ENCODE peak calls at places on chromosomes 1 and 21, in nine cellular contexts. F is prostate gland, T is HS-5, R is A172, S is left cardiac atrium, J is epithelial cell of esophagus, U is sigmoid colon, E is nephron progenitor cell, P is amniotic epithelial cell. K is an unnamed sample.

GRCh38 chr1:157155658-157156057 is 17.5 kb upstream of the ETV3 start:
- DNase-seq in P (no peak), U (no peak), S (no peak), E (peak), F (no peak), R (no peak), T (no peak), J (no peak), K (no peak)

GRCh38 chr1:118978914-118979701 is 9.0 kb downstream of the TBX15 start:
- DNase-seq in J (no peak), U (no peak), F (no peak), R (no peak), E (no peak), P (no peak), T (no peak), S (no peak), K (no peak)

GRCh38 chr21:42665026-42665425 is 11.6 kb downstream of the PDE9A start:
- DNase-seq in E (no peak), F (no peak), J (no peak), P (peak), S (no peak), T (no peak), U (peak), R (peak), K (no peak)

GRCh38 chr21:31371715-31372114 is 27.7 kb upstream of the TIAM1 start:
- DNase-seq in F (no peak), P (no peak), S (no peak), R (no peak), J (no peak), U (no peak), E (no peak), T (no peak), K (no peak)

GRCh38 chr1:181992072-181992471 is 69.4 kb downstream of the ZNF648 start:
- DNase-seq in F (no peak), E (no peak), R (no peak), J (no peak), T (no peak), U (no peak), S (no peak), P (no peak), K (no peak)

GRCh38 chr1:210525759-210526158 is 197.1 kb downstream of the HHAT start:
- DNase-seq in R (no peak), P (peak), S (no peak), U (no peak), E (no peak), F (no peak), J (no peak), T (no peak), K (no peak)

GRCh38 chr1:226041419-226041818 is 21.1 kb upstream of the H3-3A start:
- DNase-seq in S (no peak), P (no peak), U (no peak), T (no peak), F (no peak), E (no peak), R (no peak), J (no peak), K (no peak)

GRCh38 chr1:115697619-115698018 is 55.8 kb downstream of the VANGL1 start:
- DNase-seq in T (no peak), P (no peak), U (no peak), F (no peak), J (no peak), E (no peak), S (no peak), R (no peak), K (no peak)

GRCh38 chr1:111656093-111657017 is 36.8 kb downstream of the RAP1A start:
- DNase-seq in T (peak), E (peak), F (peak), U (no peak), R (peak), S (no peak), J (peak), P (peak), K (peak)

GRCh38 chr21:41611966-41612606 is 104.1 kb upstream of the TMPRSS2 start:
- DNase-seq in P (peak), R (peak), F (peak), S (no peak), U (peak), J (peak), E (no peak), T (no peak), K (no peak)

GRCh38 chr21:39874759-39875158 is 7.5 kb downstream of the PCP4 start:
- DNase-seq in F (no peak), P (no peak), J (no peak), T (no peak), R (no peak), U (no peak), S (no peak), E (no peak), K (no peak)

GRCh38 chr1:2300004-2300771 is 72.1 kb downstream of the SKI start:
- DNase-seq in F (no peak), U (no peak), J (no peak), S (no peak), P (no peak), E (no peak), T (no peak), R (no peak), K (no peak)

GRCh38 chr1:155698382-155699038 is 9.6 kb downstream of the DAP3 start:
- DNase-seq in E (no peak), U (no peak), P (peak), S (no peak), J (peak), T (peak), F (no peak), R (peak), K (no peak)

GRCh38 chr1:212701910-212702309 is 2.3 kb upstream of the BATF3 start:
- DNase-seq in S (no peak), U (no peak), E (no peak), J (no peak), R (no peak), T (no peak), F (no peak), P (peak), K (no peak)

GRCh38 chr1:216310776-216311175 is 112.5 kb downstream of the USH2A start:
- DNase-seq in T (no peak), R (peak), S (no peak), P (peak), U (no peak), E (peak), J (peak), F (no peak), K (no peak)

GRCh38 chr1:29323636-29324035 is 87.3 kb downstream of the PTPRU start:
- DNase-seq in S (no peak), U (no peak), J (no peak), T (no peak), F (no peak), P (no peak), E (no peak), R (no peak), K (no peak)

GRCh38 chr21:32544697-32545096 is 40.6 kb downstream of the TCP10L start:
- DNase-seq in T (no peak), J (no peak), F (no peak), P (no peak), U (no peak), R (no peak), S (no peak), E (no peak), K (no peak)

GRCh38 chr21:27372381-27372780 is 405.5 kb upstream of the ADAMTS5 start:
- DNase-seq in E (no peak), J (no peak), S (no peak), U (no peak), P (peak), F (no peak), R (no peak), T (no peak), K (no peak)

GRCh38 chr1:200558866-200559459 is 61.6 kb downstream of the KIF14 start:
- DNase-seq in E (no peak), S (no peak), P (peak), F (no peak), U (no peak), T (peak), R (peak), J (peak), K (peak)

GRCh38 chr1:1000357-1001056 is 610 bp upstream of the HES4 start:
- DNase-seq in R (peak), J (peak), U (peak), E (peak), S (peak), P (peak), T (peak), F (peak), K (peak)

GRCh38 chr21:46046471-46046870 is 51.4 kb upstream of the COL6A2 start:
- DNase-seq in T (no peak), S (no peak), U (peak), P (no peak), E (no peak), J (no peak), F (no peak), R (no peak), K (no peak)

GRCh38 chr1:209493584-209493983 is 89.9 kb upstream of the CAMK1G start:
- DNase-seq in U (no peak), J (no peak), S (no peak), E (no peak), P (peak), R (peak), T (no peak), F (no peak), K (no peak)

GRCh38 chr1:160841079-160841478 is 21.6 kb downstream of the CD244 start:
- DNase-seq in U (no peak), J (no peak), E (no peak), F (no peak), S (no peak), R (no peak), T (no peak), P (no peak), K (no peak)

GRCh38 chr1:113456967-113457366 is 66.7 kb downstream of the MAGI3 start:
- DNase-seq in P (peak), U (peak), R (peak), E (no peak), J (peak), T (peak), S (peak), F (peak), K (peak)

GRCh38 chr1:178134061-178134460 is 40.2 kb downstream of the RASAL2 start:
- DNase-seq in R (peak), U (no peak), S (no peak), E (no peak), F (no peak), P (peak), T (peak), J (peak), K (peak)

GRCh38 chr21:38797470-38797869 is 8.3 kb upstream of the ETS2 start:
- DNase-seq in J (peak), P (no peak), R (peak), E (no peak), S (no peak), F (no peak), T (no peak), U (no peak), K (no peak)

GRCh38 chr1:183039985-183040447 is 16.8 kb downstream of the LAMC1 start:
- DNase-seq in U (no peak), P (peak), F (no peak), R (peak), S (no peak), T (no peak), E (no peak), J (peak), K (peak)

GRCh38 chr1:232422098-232422497 is 207.8 kb downstream of the SIPA1L2 start:
- DNase-seq in T (peak), U (no peak), J (peak), R (peak), S (no peak), E (no peak), F (no peak), P (no peak), K (no peak)

GRCh38 chr1:32361674-32362473 is 411 bp downstream of the FAM229A start:
- DNase-seq in U (peak), F (peak), J (peak), T (no peak), P (peak), R (no peak), E (peak), S (peak), K (no peak)

GRCh38 chr1:94250341-94250740 is 13.0 kb upstream of the ARHGAP29 start:
- DNase-seq in J (peak), T (no peak), U (no peak), S (no peak), P (no peak), E (no peak), R (no peak), F (no peak), K (no peak)